ENCODE peak calls at places on chromosomes 3 and 15, in eight cellular contexts. Z, B, R, S, L, E, K and X are unnamed samples.

GRCh38 chr3:55198554-55198953 is 270.7 kb upstream of the LRTM1 start:
- DNase-seq in R (no peak), B (no peak), S (no peak), Z (no peak), K (peak; percentile 99), E (no peak), L (no peak), X (no peak)

GRCh38 chr3:58271901-58272501 is 34.0 kb upstream of the RPP14 start:
- DNase-seq in E (no peak), S (no peak), Z (no peak), B (no peak), K (peak; percentile 95), L (no peak), R (peak; percentile 17), X (no peak)

GRCh38 chr15:31365655-31366127 is 39.1 kb downstream of the KLF13 start:
- DNase-seq in S (peak; percentile 35), R (peak; percentile 95), E (peak; percentile 41), B (peak; percentile 35), L (peak; percentile 90), K (peak; percentile 59), Z (peak; percentile 96), X (peak; percentile 53)

GRCh38 chr15:98280576-98280975 is 320.1 kb downstream of the ARRDC4 start:
- DNase-seq in Z (no peak), B (no peak), K (no peak), L (no peak), S (no peak), E (no peak), R (no peak), X (no peak)

GRCh38 chr15:77025941-77026411 is 31.1 kb downstream of the PSTPIP1 start:
- DNase-seq in E (no peak), S (no peak), Z (peak; percentile 7), K (no peak), L (no peak), B (no peak), R (peak; percentile 0), X (no peak)

GRCh38 chr15:40452296-40453090 is 11.7 kb downstream of the BAHD1 start:
- DNase-seq in S (no peak), K (no peak), R (peak; percentile 40), L (no peak), Z (no peak), B (no peak), E (no peak), X (no peak)

GRCh38 chr3:138946554-138947302 is at the start of the genes FOXL2 and FOXL2NB:
- DNase-seq in K (peak; percentile 54), S (no peak), L (no peak), E (peak; percentile 70), R (peak; percentile 44), B (peak; percentile 22), Z (no peak), X (no peak)

GRCh38 chr15:37081985-37082384 is 18.4 kb downstream of the MEIS2 start:
- DNase-seq in B (no peak), K (peak; percentile 85), E (no peak), Z (no peak), L (no peak), S (no peak), R (no peak), X (no peak)

GRCh38 chr3:133135303-133135702 is 97.1 kb downstream of the TMEM108 start:
- DNase-seq in R (no peak), Z (no peak), E (peak; percentile 27), S (no peak), K (no peak), B (no peak), L (no peak), X (no peak)

GRCh38 chr3:138426211-138426610 is 8.2 kb upstream of the ESYT3 start:
- DNase-seq in B (no peak), E (no peak), S (no peak), K (peak; percentile 14), R (no peak), Z (no peak), L (no peak), X (no peak)

GRCh38 chr3:107206141-107206540 is 171.1 kb upstream of the CCDC54 start:
- DNase-seq in Z (no peak), B (no peak), K (peak; percentile 41), L (peak; percentile 29), S (peak; percentile 11), R (peak; percentile 4), E (peak; percentile 29), X (peak; percentile 5)

GRCh38 chr3:134008630-134009156 is 21.0 kb downstream of the SLCO2A1 start:
- DNase-seq in L (no peak), Z (no peak), K (peak; percentile 99), S (no peak), R (no peak), E (no peak), B (no peak), X (no peak)

GRCh38 chr15:67405208-67406191 is 115.4 kb upstream of the C15orf61 start:
- DNase-seq in L (no peak), E (no peak), K (peak; percentile 90), Z (no peak), B (no peak), R (no peak), S (no peak), X (no peak)

GRCh38 chr15:29936353-29937049 is 114.2 kb upstream of the TJP1 start:
- DNase-seq in Z (no peak), S (no peak), R (no peak), K (peak; percentile 46), L (no peak), B (no peak), E (no peak), X (no peak)

GRCh38 chr3:9915252-9916141 is 1.4 kb upstream of the IL17RC start:
- DNase-seq in S (peak; percentile 58), K (peak; percentile 59), R (peak; percentile 32), E (peak; percentile 65), L (peak; percentile 50), B (peak; percentile 42), Z (peak; percentile 77), X (no peak)

GRCh38 chr15:33218071-33218491 is 23.6 kb upstream of the FMN1 start:
- DNase-seq in Z (no peak), S (no peak), L (no peak), B (no peak), R (no peak), E (no peak), K (peak; percentile 86), X (no peak)

GRCh38 chr3:150135321-150135721 is 164.6 kb upstream of the PFN2 start:
- DNase-seq in E (no peak), Z (no peak), R (no peak), L (peak; percentile 7), B (no peak), S (no peak), K (peak; percentile 15), X (no peak)

GRCh38 chr3:15659254-15659975 is 57.9 kb downstream of the BTD start:
- DNase-seq in E (no peak), B (no peak), R (no peak), Z (no peak), K (no peak), S (no peak), L (no peak), X (no peak)

GRCh38 chr3:9278085-9278484 is 28.6 kb upstream of the SRGAP3 start:
- DNase-seq in L (no peak), K (no peak), R (no peak), S (no peak), B (no peak), Z (no peak), E (no peak), X (no peak)

GRCh38 chr3:40899286-40899712 is 300.0 kb upstream of the CTNNB1 start:
- DNase-seq in K (peak; percentile 61), R (no peak), B (no peak), E (no peak), S (no peak), Z (no peak), L (no peak), X (no peak)

GRCh38 chr3:72487078-72487765 is 361.0 kb downstream of the SHQ1 start:
- DNase-seq in R (peak; percentile 58), B (no peak), L (peak; percentile 54), S (no peak), K (peak; percentile 92), Z (peak; percentile 72), E (no peak), X (peak; percentile 27)

GRCh38 chr3:57999423-58000115 is 8.7 kb upstream of the FLNB start:
- DNase-seq in R (no peak), S (no peak), Z (no peak), B (no peak), L (no peak), E (no peak), K (peak; percentile 74), X (no peak)

GRCh38 chr3:49333091-49333490 is 6.8 kb downstream of the USP4 start:
- DNase-seq in L (no peak), Z (no peak), B (no peak), S (no peak), R (no peak), K (no peak), E (no peak), X (no peak)

GRCh38 chr3:49324768-49325167 is 15.1 kb downstream of the USP4 start:
- DNase-seq in B (no peak), R (no peak), Z (no peak), L (no peak), K (no peak), S (no peak), E (no peak), X (no peak)

GRCh38 chr3:49329201-49329600 is 10.7 kb downstream of the USP4 start:
- DNase-seq in B (no peak), K (peak; percentile 58), L (no peak), S (no peak), Z (no peak), R (no peak), E (no peak), X (no peak)

GRCh38 chr3:49327485-49327884 is 12.4 kb downstream of the USP4 start:
- DNase-seq in E (peak; percentile 28), R (peak; percentile 9), Z (no peak), S (no peak), B (no peak), K (no peak), L (no peak), X (no peak)
- TF ChIP-seq CTCF in E (peak; percentile 36), R (no peak), Z (peak; percentile 22), S (peak; percentile 52), B (peak; percentile 43), K (no peak), L (no peak), X (peak; percentile 23)

GRCh38 chr3:51684971-51685751 is 14.1 kb downstream of the TEX264 start:
- DNase-seq in L (no peak), B (no peak), K (no peak), Z (no peak), E (no peak), S (no peak), R (no peak), X (no peak)
- TF ChIP-seq CTCF in L (no peak), B (no peak), K (no peak), Z (no peak), E (no peak), S (no peak), R (no peak), X (no peak)

GRCh38 chr3:11661052-11661656 is 17.4 kb upstream of the VGLL4 start:
- DNase-seq in K (no peak), E (no peak), Z (no peak), S (no peak), L (no peak), R (no peak), B (no peak), X (no peak)
- TF ChIP-seq CTCF in K (no peak), E (no peak), Z (no peak), S (no peak), L (no peak), R (no peak), B (no peak), X (no peak)

GRCh38 chr3:43203022-43203421 is 83.3 kb upstream of the SNRK start:
- DNase-seq in Z (no peak), B (no peak), E (peak; percentile 80), K (no peak), R (no peak), S (no peak), L (no peak), X (no peak)
- TF ChIP-seq CTCF in Z (no peak), B (no peak), E (no peak), K (no peak), R (no peak), S (no peak), L (no peak), X (no peak)